ENCODE peak calls at places on chromosome 21, in seven cellular contexts. K is IMR-90, C is neuronal stem cell, Y is mesenchymal stem cell, P is H9, M is H1, Q is trophoblast cell. H is an unnamed sample.
A peak's percentile ranks its signal among the peaks of the same experiment; 100 is the strongest.

GRCh38 chr21:17585875-17586450 is 26.7 kb downstream of the BTG3 start:
- DNase-seq in K (peak; percentile 62), C (peak; percentile 15), Y (peak; percentile 59), P (no peak), M (no peak), Q (peak; percentile 23), H (peak; percentile 50)

GRCh38 chr21:45460611-45461368 is 55.8 kb downstream of the COL18A1 start:
- DNase-seq in K (peak; percentile 91), C (no peak), Y (peak; percentile 91), P (no peak), M (no peak), Q (no peak), H (peak; percentile 45)

GRCh38 chr21:45542242-45542666 is at the start of gene SLC19A1:
- DNase-seq in K (peak; percentile 48), C (peak; percentile 54), Y (peak; percentile 45), P (peak; percentile 34), M (no peak), Q (no peak), H (peak; percentile 37)

GRCh38 chr21:41120997-41121396 is 47.0 kb upstream of the BACE2 start:
- DNase-seq in K (no peak), C (no peak), Y (no peak), P (no peak), M (no peak), Q (no peak), H (no peak)

GRCh38 chr21:31354604-31355443 is 10.8 kb upstream of the TIAM1 start:
- DNase-seq in K (peak; percentile 87), C (no peak), Y (peak; percentile 36), P (no peak), M (no peak), Q (peak; percentile 91), H (no peak)

GRCh38 chr21:15729346-15729673 is 472 bp upstream of the USP25 start:
- DNase-seq in K (peak; percentile 22), C (no peak), Y (no peak), P (no peak), M (no peak), Q (no peak), H (peak; percentile 85)

GRCh38 chr21:41751621-41752020 is 15.2 kb downstream of the RIPK4 start:
- DNase-seq in K (no peak), C (no peak), Y (no peak), P (no peak), M (no peak), Q (no peak), H (no peak)

GRCh38 chr21:42438316-42439205 is 34.9 kb downstream of the UBASH3A start:
- DNase-seq in K (no peak), C (no peak), Y (no peak), P (no peak), M (no peak), Q (no peak), H (no peak)

GRCh38 chr21:42666023-42666747 is 12.8 kb downstream of the PDE9A start:
- DNase-seq in K (no peak), C (no peak), Y (no peak), P (peak; percentile 55), M (no peak), Q (no peak), H (peak; percentile 39)

GRCh38 chr21:41442496-41443186 is 16.6 kb downstream of the MX1 start:
- DNase-seq in K (peak; percentile 36), C (no peak), Y (no peak), P (no peak), M (no peak), Q (no peak), H (no peak)

GRCh38 chr21:41196990-41197389 is 29.0 kb downstream of the BACE2 start:
- DNase-seq in K (peak; percentile 43), C (no peak), Y (no peak), P (no peak), M (no peak), Q (no peak), H (no peak)

GRCh38 chr21:17903029-17903806 is 84.1 kb upstream of the C21orf91 start:
- DNase-seq in K (peak; percentile 49), C (no peak), Y (peak; percentile 50), P (no peak), M (no peak), Q (no peak), H (peak; percentile 46)

GRCh38 chr21:42923553-42924432 is 1.6 kb downstream of the ERVH48-1 start:
- DNase-seq in K (peak; percentile 86), C (peak; percentile 81), Y (peak; percentile 89), P (peak; percentile 93), M (peak; percentile 88), Q (peak; percentile 81), H (peak; percentile 99)

GRCh38 chr21:41668051-41668541 is 98.8 kb downstream of the RIPK4 start:
- DNase-seq in K (no peak), C (no peak), Y (no peak), P (no peak), M (no peak), Q (no peak), H (no peak)

GRCh38 chr21:40471103-40471502 is 375.9 kb downstream of the DSCAM start:
- DNase-seq in K (no peak), C (no peak), Y (no peak), P (no peak), M (no peak), Q (no peak), H (no peak)

GRCh38 chr21:37710555-37711293 is 205.5 kb downstream of the KCNJ6 start:
- DNase-seq in K (peak; percentile 68), C (no peak), Y (peak; percentile 90), P (no peak), M (no peak), Q (peak; percentile 41), H (no peak)

GRCh38 chr21:38241029-38241740 is 15.6 kb upstream of the KCNJ15 start:
- DNase-seq in K (no peak), C (no peak), Y (no peak), P (no peak), M (no peak), Q (peak; percentile 72), H (no peak)

GRCh38 chr21:42238185-42238934 is 19.4 kb downstream of the ABCG1 start:
- DNase-seq in K (no peak), C (no peak), Y (no peak), P (no peak), M (no peak), Q (no peak), H (no peak)

GRCh38 chr21:14863745-14864210 is 201.0 kb downstream of the NRIP1 start:
- DNase-seq in K (peak; percentile 57), C (no peak), Y (no peak), P (no peak), M (no peak), Q (no peak), H (peak; percentile 10)

GRCh38 chr21:36540700-36541099 is 60.8 kb upstream of the CLDN14 start:
- DNase-seq in K (no peak), C (no peak), Y (no peak), P (no peak), M (no peak), Q (no peak), H (no peak)

GRCh38 chr21:36543924-36544323 is 64.0 kb upstream of the CLDN14 start:
- DNase-seq in K (no peak), C (no peak), Y (no peak), P (no peak), M (no peak), Q (no peak), H (no peak)

GRCh38 chr21:36539434-36540150 is 59.7 kb upstream of the CLDN14 start:
- DNase-seq in K (no peak), C (no peak), Y (no peak), P (no peak), M (no peak), Q (no peak), H (no peak)

GRCh38 chr21:36542312-36543101 is 62.6 kb upstream of the CLDN14 start:
- DNase-seq in K (no peak), C (no peak), Y (no peak), P (peak; percentile 70), M (peak; percentile 25), Q (peak; percentile 92), H (peak; percentile 77)

DNA sequence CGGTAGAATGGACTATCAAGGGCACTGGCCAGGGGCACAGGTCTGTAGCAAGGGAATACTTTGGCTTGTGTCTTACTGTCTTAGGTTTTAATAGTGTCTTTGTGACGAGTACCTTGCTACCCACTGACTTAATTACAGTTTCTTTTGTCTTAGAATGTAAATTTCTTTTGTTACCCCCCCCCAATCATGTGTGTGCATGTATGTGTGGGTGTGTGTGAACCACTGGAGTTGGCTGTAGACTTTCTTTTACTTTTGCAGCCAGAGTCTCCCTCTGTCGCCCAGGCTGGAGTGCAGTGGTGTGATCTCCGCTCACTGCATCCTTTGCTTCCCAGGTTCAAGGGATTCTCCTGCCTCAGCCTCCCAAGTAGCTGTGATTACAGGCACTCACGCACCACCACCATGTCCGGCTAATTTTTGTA is 61.8 kb upstream of the CLDN14 start:
- DNase-seq in K (no peak), C (no peak), Y (no peak), P (no peak), M (no peak), Q (no peak), H (no peak)
- H2AK5ac ChIP-seq in K (no peak overlapping the region), C (no peak overlapping the region), Y (no peak overlapping the region), P (no peak overlapping the region), M (no peak overlapping the region), Q (no peak overlapping the region), H (no peak overlapping the region)

GRCh38 chr21:44429894-44430293 is 25.4 kb upstream of the LRRC3 start:
- DNase-seq in K (no peak), C (no peak), Y (no peak), P (no peak), M (no peak), Q (no peak), H (no peak)

GRCh38 chr21:44433791-44434567 is 21.3 kb upstream of the LRRC3 start:
- DNase-seq in K (no peak), C (no peak), Y (no peak), P (peak; percentile 19), M (no peak), Q (no peak), H (no peak)

GRCh38 chr21:44428281-44428942 is 26.9 kb upstream of the LRRC3 start:
- DNase-seq in K (no peak), C (no peak), Y (peak; percentile 2), P (peak; percentile 88), M (peak; percentile 77), Q (peak; percentile 78), H (peak; percentile 83)

GRCh38 chr21:44432841-44433790 is 22.2 kb upstream of the LRRC3 start:
- DNase-seq in K (no peak), C (no peak), Y (no peak), P (peak; percentile 25), M (no peak), Q (no peak), H (no peak)

DNA sequence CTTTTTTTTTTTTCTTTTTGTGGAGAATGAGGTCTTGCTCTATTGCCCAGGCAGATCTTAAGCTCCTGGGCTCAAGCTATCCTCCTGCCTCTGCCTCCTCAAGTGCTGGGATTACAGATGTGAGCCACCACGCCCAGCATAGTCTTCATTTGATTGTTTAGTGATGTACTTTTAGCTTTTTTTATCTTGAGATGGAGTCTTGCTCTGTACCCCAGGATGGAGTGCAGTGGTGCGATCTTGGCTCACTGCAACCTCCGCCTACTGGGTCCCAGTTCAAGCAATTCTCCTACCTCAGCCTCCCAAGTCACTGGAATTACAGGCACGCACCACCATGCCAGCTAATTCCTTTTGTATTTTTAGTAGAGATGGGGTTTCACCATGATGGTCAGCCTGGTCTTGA is 24.0 kb upstream of the LRRC3 start:
- DNase-seq in K (no peak), C (no peak), Y (no peak), P (peak; percentile 5), M (no peak), Q (no peak), H (no peak)
- H3K4ac ChIP-seq in K (no peak overlapping the region), C (no peak overlapping the region), Y (no peak overlapping the region), P (no peak overlapping the region), M (no peak overlapping the region), Q (no peak overlapping the region), H (no peak overlapping the region)

GRCh38 chr21:29928537-29928936 is 11.3 kb downstream of the GRIK1 start:
- DNase-seq in K (no peak), C (no peak), Y (no peak), P (no peak), M (no peak), Q (no peak), H (no peak)
- H2AK5ac ChIP-seq in K (no peak overlapping the region), C (no peak overlapping the region), Y (no peak overlapping the region), P (no peak overlapping the region), M (no peak overlapping the region), Q (no peak overlapping the region), H (no peak overlapping the region)

GRCh38 chr21:20730421-20730820 is 267.8 kb upstream of the NCAM2 start:
- DNase-seq in K (no peak), C (no peak), Y (no peak), P (no peak), M (no peak), Q (no peak), H (no peak)
- H3K4ac ChIP-seq in K (no peak overlapping the region), C (no peak overlapping the region), Y (no peak overlapping the region), P (no peak overlapping the region), M (no peak overlapping the region), Q (no peak overlapping the region), H (no peak overlapping the region)

H was measured in mesendoderm.